ENCODE peak calls at places on chromosomes 4 and X, in eight cellular contexts. X is fibroblast of mammary gland, V is lung, K is pancreas, O is endodermal cell, W is cardiac muscle cell, B is prostate gland, N is cardiac fibroblast. L is an unnamed sample.

GRCh38 chrX:27890611-27891010 is 82.8 kb downstream of the MAGEB10 start:
- DNase-seq in V (no peak), K (no peak), X (peak), O (no peak), B (no peak), W (peak), N (peak), L (peak)

GRCh38 chrX:113675278-113675677 is 834.6 kb upstream of the AMOT start:
- DNase-seq in N (no peak), O (no peak), W (peak), X (peak), V (no peak), K (no peak), B (no peak), L (peak)

GRCh38 chr4:34422472-34422871 is 1821.8 kb downstream of the ARAP2 start:
- DNase-seq in V (no peak), X (peak), N (peak), W (peak), K (no peak), O (no peak), B (no peak), L (peak)

GRCh38 chr4:20395160-20395773 is 143.6 kb downstream of the SLIT2 start:
- DNase-seq in B (peak), V (no peak), W (peak), N (peak), O (peak), X (peak), K (no peak), L (peak)

GRCh38 chr4:170047774-170048354 is 21.7 kb upstream of the MFAP3L start:
- DNase-seq in B (peak), N (peak), K (no peak), W (peak), V (peak), O (peak), X (peak), L (peak)

GRCh38 chr4:137700751-137701150 is 168.5 kb upstream of the PCDH18 start:
- DNase-seq in V (no peak), B (no peak), W (no peak), K (no peak), N (no peak), X (peak), O (no peak), L (no peak)

GRCh38 chr4:10974371-10974770 is 289.8 kb upstream of the CLNK start:
- DNase-seq in O (no peak), X (no peak), K (no peak), W (no peak), B (no peak), N (no peak), V (no peak), L (no peak)

GRCh38 chr4:47525154-47525819 is 40.2 kb downstream of the ATP10D start:
- DNase-seq in X (peak), K (no peak), W (peak), B (no peak), N (peak), O (no peak), V (no peak), L (peak)

GRCh38 chr4:38182334-38182998 is 222.3 kb downstream of the PTTG2 start:
- DNase-seq in X (no peak), O (no peak), V (no peak), N (no peak), K (peak), W (no peak), B (no peak), L (no peak)

GRCh38 chrX:23616361-23616760 is 50.9 kb upstream of the PRDX4 start:
- DNase-seq in O (no peak), K (no peak), B (no peak), W (peak), X (peak), N (peak), V (no peak), L (peak)

GRCh38 chrX:71292669-71293379 is 8.7 kb upstream of the ITGB1BP2 start:
- DNase-seq in B (no peak), V (no peak), W (no peak), O (no peak), X (peak), N (no peak), K (no peak), L (peak)

GRCh38 chrX:107629533-107629909 is 1.2 kb downstream of the PRPS1 start:
- DNase-seq in X (peak), V (no peak), W (peak), K (no peak), O (peak), N (peak), B (peak), L (peak)

GRCh38 chrX:42680651-42681050 is 97.3 kb downstream of the PPP1R2C start:
- DNase-seq in N (peak), K (no peak), X (peak), B (no peak), O (peak), W (peak), V (no peak), L (peak)

GRCh38 chrX:42673411-42673810 is 104.6 kb downstream of the PPP1R2C start:
- DNase-seq in X (peak), W (peak), K (no peak), N (peak), V (no peak), O (no peak), B (no peak), L (no peak)

GRCh38 chrX:42684062-42684461 is 93.9 kb downstream of the PPP1R2C start:
- DNase-seq in W (no peak), K (no peak), V (no peak), B (no peak), O (no peak), X (peak), N (no peak), L (no peak)

GRCh38 chrX:42678133-42678532 is 99.8 kb downstream of the PPP1R2C start:
- DNase-seq in W (peak), V (no peak), N (peak), B (no peak), K (no peak), X (peak), O (no peak), L (peak)
- TF ChIP-seq CTCF in W (peak), V (no peak), N (peak), B (no peak), K (no peak), X (peak), O (peak), L (no peak)

GRCh38 chrX:78650906-78651437 is 8.2 kb downstream of the RTL3 start:
- DNase-seq in X (peak), W (peak), K (no peak), V (no peak), N (peak), O (no peak), B (no peak), L (peak)
- H3K4me3 ChIP-seq in X (no peak), W (no peak), K (no peak), V (no peak), N (no peak), O (no peak), B (no peak), L (no peak)

GRCh38 chrX:124406294-124407013 is 60.1 kb downstream of the SH2D1A start:
- DNase-seq in W (peak), N (peak), K (no peak), O (peak), B (peak), X (peak), V (peak), L (peak)
- TF ChIP-seq CTCF in W (peak), N (peak), K (peak), O (peak), B (peak), X (peak), V (peak), L (peak)

GRCh38 chr4:151561551-151562256 is 152.7 kb downstream of the FHIP1A start:
- DNase-seq in W (no peak), V (no peak), K (no peak), X (no peak), O (no peak), N (no peak), B (no peak), L (peak)
- H3K4me3 ChIP-seq in W (no peak), V (no peak), K (no peak), X (no peak), O (no peak), N (no peak), B (no peak), L (no peak)

GRCh38 chr4:111641813-111642579 is 503.3 kb upstream of the FAM241A start:
- DNase-seq in N (peak), K (no peak), W (peak), X (peak), O (peak), V (peak), B (peak), L (peak)
- TF ChIP-seq CTCF in N (peak), K (peak), W (peak), X (peak), O (peak), V (peak), B (peak), L (peak)

DNA sequence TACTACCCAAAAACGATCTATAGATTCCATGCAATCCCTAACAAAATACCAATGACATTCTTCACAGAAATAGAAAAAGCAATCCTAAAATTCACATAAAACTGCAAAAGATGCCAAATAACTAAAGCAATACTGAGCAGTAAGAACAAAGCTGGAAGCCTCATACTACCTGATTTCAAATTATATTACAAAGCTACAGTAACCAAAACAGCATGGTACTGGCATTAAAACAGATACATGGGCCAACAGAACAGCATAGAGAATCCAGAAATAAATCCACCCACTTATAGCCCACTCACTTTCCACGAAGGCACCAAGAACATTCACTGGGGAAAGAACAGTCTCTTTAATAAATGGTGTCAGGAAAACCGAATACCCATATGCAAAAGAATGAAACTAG is 74.7 kb downstream of the PHF8 start:
- DNase-seq in X (no peak), O (no peak), W (no peak), K (no peak), N (no peak), V (no peak), B (no peak), L (no peak)
- H3K4me3 ChIP-seq in X (no peak), O (peak), W (no peak), K (no peak), N (no peak), V (no peak), B (no peak), L (no peak)

L was measured in AG10803.